ENCODE peak calls at places on chromosomes 6 and 20, in six cellular contexts. V, B, Q, W, I and Z are unnamed samples.

GRCh38 chr20:63890616-63891015 is 4.3 kb upstream of the DNAJC5 start:
- DNase-seq in V (no peak), B (no peak), Q (no peak), W (no peak), I (no peak), Z (no peak)

GRCh38 chr6:143620461-143620860 is 57.3 kb upstream of the PHACTR2 start:
- DNase-seq in V (no peak), B (no peak), Q (no peak), W (no peak), I (no peak), Z (no peak)

GRCh38 chr20:2759603-2760360 is 40.6 kb downstream of the CPXM1 start:
- DNase-seq in V (no peak), B (no peak), Q (no peak), W (no peak), I (no peak), Z (no peak)

GRCh38 chr6:129133770-129134192 is 250.8 kb downstream of the LAMA2 start:
- DNase-seq in V (no peak), B (no peak), Q (no peak), W (no peak), I (no peak), Z (peak)

GRCh38 chr6:13407368-13407708 is 79.0 kb upstream of the TBC1D7 start:
- DNase-seq in V (no peak), B (no peak), Q (no peak), W (no peak), I (no peak), Z (no peak)

GRCh38 chr6:42891199-42891722 is 11.8 kb downstream of the RPL7L1 start:
- DNase-seq in V (no peak), B (no peak), Q (no peak), W (no peak), I (no peak), Z (no peak)

GRCh38 chr6:142878407-142878806 is 66.6 kb downstream of the HIVEP2 start:
- DNase-seq in V (no peak), B (no peak), Q (no peak), W (no peak), I (no peak), Z (no peak)

GRCh38 chr6:95227301-95227700 is 350.0 kb upstream of the MANEA start:
- DNase-seq in V (no peak), B (no peak), Q (no peak), W (no peak), I (no peak), Z (no peak)